ENCODE peak calls at places on chromosomes 2 and 18, in six cellular contexts. I is AG04450, L is neural progenitor cell, E is upper lobe of right lung, O is testis, W is PC-9. M is an unnamed sample.
A peak's percentile ranks its signal among the peaks of the same experiment; 100 is the strongest.

GRCh38 chr18:24268784-24269550 is 128.7 kb downstream of the OSBPL1A start:
- DNase-seq in I (no peak), L (peak; percentile 25), E (no peak), O (no peak), W (peak; percentile 87), M (no peak)

GRCh38 chr18:36728345-36728744 is 100.5 kb downstream of the TPGS2 start:
- DNase-seq in I (no peak), L (no peak), E (no peak), O (no peak), W (no peak), M (no peak)

GRCh38 chr2:180573951-180574350 is 406.5 kb upstream of the UBE2E3 start:
- DNase-seq in I (no peak), L (no peak), E (no peak), O (no peak), W (peak; percentile 98), M (no peak)

GRCh38 chr2:220504890-220505564 is 877.6 kb downstream of the SLC4A3 start:
- DNase-seq in I (no peak), L (no peak), E (no peak), O (no peak), W (peak; percentile 72), M (no peak)

GRCh38 chr2:219618733-219619122 is 8.7 kb upstream of the SLC4A3 start:
- DNase-seq in I (no peak), L (no peak), E (no peak), O (no peak), W (no peak), M (no peak)

GRCh38 chr2:226802573-226802972 is 3.0 kb upstream of the IRS1 start:
- DNase-seq in I (no peak), L (peak; percentile 71), E (no peak), O (no peak), W (peak; percentile 67), M (no peak)

GRCh38 chr2:170905864-170906263 is 23.2 kb upstream of the GORASP2 start:
- DNase-seq in I (no peak), L (peak; percentile 22), E (no peak), O (no peak), W (no peak), M (no peak)

GRCh38 chr2:219559156-219559915 is 12.0 kb downstream of the OBSL1 start:
- DNase-seq in I (no peak), L (no peak), E (no peak), O (no peak), W (no peak), M (no peak)

GRCh38 chr2:123993728-123994323 is 31.3 kb upstream of the CNTNAP5 start:
- DNase-seq in I (no peak), L (peak; percentile 73), E (no peak), O (peak; percentile 69), W (no peak), M (peak; percentile 31)

GRCh38 chr2:238875531-238876231 is 27.8 kb downstream of the TWIST2 start:
- DNase-seq in I (no peak), L (no peak), E (no peak), O (no peak), W (no peak), M (no peak)

GRCh38 chr2:133568172-133568571 is at the start of gene NCKAP5:
- DNase-seq in I (peak; percentile 43), L (peak; percentile 57), E (no peak), O (peak; percentile 73), W (no peak), M (no peak)

GRCh38 chr2:196234672-196235071 is 63.3 kb upstream of the STK17B start:
- DNase-seq in I (no peak), L (no peak), E (no peak), O (no peak), W (peak; percentile 38), M (no peak)

GRCh38 chr2:80380767-80381166 is 76.2 kb upstream of the LRRTM1 start:
- DNase-seq in I (no peak), L (no peak), E (no peak), O (no peak), W (no peak), M (no peak)

DNA sequence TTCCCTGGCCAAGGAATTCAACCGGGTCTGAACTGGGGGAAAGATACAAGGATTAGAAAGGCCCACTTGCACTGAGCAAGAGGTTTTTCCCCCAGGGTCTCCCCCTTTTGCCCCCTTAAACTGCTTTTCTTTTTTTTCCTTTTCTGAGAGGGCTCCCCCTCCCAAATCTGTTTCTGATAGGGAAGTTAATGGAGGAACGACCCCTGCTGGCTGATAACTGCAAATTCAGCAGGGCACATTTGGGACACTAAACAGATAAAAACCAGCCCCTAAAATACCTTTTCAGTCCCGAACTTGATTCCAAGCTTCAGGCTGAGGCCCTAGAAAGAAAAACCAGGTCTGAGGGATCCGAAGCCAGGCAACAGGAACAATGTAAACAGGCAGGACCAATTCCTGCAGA is 1012.4 kb upstream of the CRIM1 start:
- DNase-seq in I (no peak), L (peak; percentile 23), E (no peak), O (no peak), W (no peak), M (peak; percentile 5)
- TF ChIP-seq CTCF in I (no peak), L (peak; percentile 58), E (no peak), O (peak; percentile 27), W (peak; percentile 64), M (peak; percentile 57)

GRCh38 chr2:240557808-240558207 is at the start of gene ANKMY1:
- DNase-seq in I (no peak), L (peak; percentile 94), E (peak; percentile 91), O (peak; percentile 78), W (no peak), M (peak; percentile 90)

GRCh38 chr2:240560084-240560479 is at the start of gene DUSP28:
- DNase-seq in I (no peak), L (peak; percentile 87), E (peak; percentile 98), O (peak; percentile 94), W (peak; percentile 78), M (peak; percentile 96)

GRCh38 chr2:240560480-240561324 is 545 bp downstream of the DUSP28 start:
- DNase-seq in I (peak; percentile 93), L (peak; percentile 100), E (peak; percentile 100), O (peak; percentile 100), W (peak; percentile 94), M (peak; percentile 100)

GRCh38 chr2:240558229-240558885 is 569 bp upstream of the ANKMY1 start:
- DNase-seq in I (no peak), L (peak; percentile 39), E (no peak), O (no peak), W (no peak), M (no peak)

DNA sequence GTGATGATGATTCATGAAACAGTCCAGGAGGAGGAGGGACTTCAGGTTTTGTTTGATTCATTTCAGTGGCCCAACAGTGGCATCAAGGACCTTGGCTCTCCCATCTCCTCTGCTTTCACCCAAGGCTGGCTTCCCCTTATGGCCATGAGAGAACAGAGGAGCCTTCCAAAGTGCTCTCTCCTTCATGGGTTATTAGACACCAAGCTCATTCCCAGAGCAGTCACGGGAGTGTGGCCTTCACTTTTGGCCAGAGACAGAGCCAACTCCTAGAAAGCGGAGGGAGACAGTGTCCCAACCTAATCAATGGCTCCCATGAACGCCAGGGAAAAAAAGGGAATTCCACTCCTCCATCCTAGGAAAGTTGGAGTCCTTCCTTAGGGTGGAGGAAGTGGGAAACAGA is 886 bp upstream of the DUSP28 start:
- DNase-seq in I (no peak), L (no peak), E (no peak), O (no peak), W (no peak), M (no peak)
- H3K4me3 ChIP-seq in I (no peak overlapping the region), L (no peak overlapping the region), E (peak overlapping the region; percentile 98), O (no peak overlapping the region), W (peak overlapping the region; percentile 75), M (peak overlapping the region; percentile 73)

GRCh38 chr2:23504591-23504990 is 119.6 kb downstream of the KLHL29 start:
- DNase-seq in I (no peak), L (no peak), E (no peak), O (no peak), W (no peak), M (no peak)

GRCh38 chr2:23503097-23503496 is 118.1 kb downstream of the KLHL29 start:
- DNase-seq in I (no peak), L (no peak), E (no peak), O (no peak), W (no peak), M (no peak)

GRCh38 chr2:23503682-23504081 is 118.7 kb downstream of the KLHL29 start:
- DNase-seq in I (no peak), L (no peak), E (no peak), O (peak; percentile 65), W (no peak), M (no peak)

GRCh38 chr2:23500836-23501235 is 115.9 kb downstream of the KLHL29 start:
- DNase-seq in I (no peak), L (no peak), E (no peak), O (no peak), W (no peak), M (no peak)

GRCh38 chr2:23502096-23502495 is 117.1 kb downstream of the KLHL29 start:
- DNase-seq in I (no peak), L (no peak), E (no peak), O (peak; percentile 78), W (no peak), M (no peak)
- H3K27me3 ChIP-seq in I (no peaks in the 10 kb centered on the region), L (no peaks in the 10 kb centered on the region), E (no peaks in the 10 kb centered on the region), O (no peaks in the 10 kb centered on the region), W (no peaks in the 10 kb centered on the region), M (no peaks in the 10 kb centered on the region)

DNA sequence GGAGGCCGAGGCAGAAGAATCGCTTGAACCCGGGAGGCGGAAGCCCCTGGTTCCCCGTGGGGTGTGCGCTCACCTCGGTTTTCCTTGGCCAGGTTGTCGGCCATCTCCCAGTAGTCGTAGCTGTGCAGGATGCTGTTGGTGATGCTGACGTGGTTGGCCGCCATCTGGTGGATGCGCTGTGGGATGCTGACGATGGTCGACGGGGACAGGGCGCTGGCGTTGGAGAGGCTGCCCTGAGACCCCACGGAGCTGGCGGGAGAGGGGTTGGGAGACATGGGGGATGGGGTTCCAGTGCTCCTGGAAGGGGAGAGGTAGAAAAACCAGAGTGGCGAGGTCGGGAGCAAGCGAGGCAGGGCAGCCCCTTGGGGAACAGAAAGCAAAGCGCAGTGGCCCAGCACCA is 64.4 kb upstream of the REV1 start:
- DNase-seq in I (no peak), L (peak; percentile 63), E (no peak), O (no peak), W (no peak), M (peak; percentile 11)
- TF ChIP-seq CTCF in I (no peak), L (peak; percentile 57), E (no peak), O (no peak), W (no peak), M (no peak)

DNA sequence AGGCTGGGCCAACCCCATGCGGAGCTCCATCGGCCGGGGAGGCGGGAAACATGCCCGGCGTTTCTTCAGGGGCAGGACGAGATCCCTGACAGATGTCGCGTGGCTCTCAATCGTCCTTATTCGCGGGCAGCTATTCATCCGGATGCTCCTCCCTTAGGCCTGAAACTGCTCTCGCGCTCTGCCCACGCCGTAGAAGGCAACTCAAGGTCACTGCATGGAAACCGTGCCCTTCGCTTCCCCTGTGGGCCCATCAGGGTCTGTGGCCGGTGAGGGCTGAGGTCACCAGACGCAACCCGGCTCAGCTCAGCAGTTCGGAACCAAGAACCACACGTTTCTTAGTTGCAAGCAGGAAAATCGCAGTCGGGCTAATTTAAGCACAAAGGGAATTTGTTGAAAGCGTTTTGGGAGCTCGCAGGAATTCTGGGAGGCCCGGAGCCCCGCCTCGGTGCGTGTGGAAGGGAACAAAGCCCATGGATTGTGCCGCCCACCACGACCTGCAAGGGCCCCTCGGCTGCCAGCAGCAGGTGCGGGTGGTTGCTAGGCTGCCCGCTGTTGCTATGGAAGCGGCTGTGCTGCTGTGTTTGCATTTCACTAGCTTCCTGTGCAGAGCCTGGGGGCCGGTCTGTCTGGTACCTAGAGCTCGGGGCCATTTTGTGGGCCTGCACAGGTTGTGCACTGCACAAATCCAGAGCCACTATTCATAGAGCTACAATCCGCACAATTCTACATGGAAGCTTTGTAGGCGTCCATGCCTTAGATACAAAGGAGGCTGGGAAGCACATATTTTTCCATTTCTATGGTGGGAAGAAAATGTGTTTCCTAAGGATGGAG is 6.1 kb upstream of the ALLC start:
- DNase-seq in I (no peak), L (peak; percentile 91), E (no peak), O (peak; percentile 63), W (no peak), M (peak; percentile 94)
- H3K4me3 ChIP-seq in I (no peak overlapping the region), L (peak overlapping the region; percentile 40), E (peak overlapping the region; percentile 39), O (peak overlapping the region; percentile 42), W (no peak overlapping the region), M (peak overlapping the region; percentile 53)

M was measured in BE2C.